ENCODE peak calls at places on chromosomes 6 and 20, in eight cellular contexts. W is progenitor cell of endocrine pancreas; R is GM04503; U is naive thymus-derived CD8-positive, alpha-beta T cell; D is activated T-helper 2 cell treated with anti-CD3 and anti-CD28 coated beads, Interferon-gamma antibody, Interleukin-2, Interleukin-4, amounts not matched to agents 10 μg/mL and 5 μg/mL and 100 μg/mL, durations not matched to agents 14 hours and 24 hours and 36 hours; N is right cardiac atrium; K is GM06990; H is retina. E is an unnamed sample.

GRCh38 chr6:147117009-147117408 is 87.2 kb upstream of the STXBP5 start:
- DNase-seq in W (no peak), K (no peak), H (no peak), N (no peak), U (no peak), R (no peak), D (no peak), E (no peak)

GRCh38 chr6:37614059-37614940 is 83.4 kb downstream of the MDGA1 start:
- DNase-seq in D (no peak), H (no peak), K (no peak), R (no peak), W (no peak), N (no peak), U (no peak), E (no peak)

GRCh38 chr6:158706369-158706982 is 56.6 kb downstream of the SYTL3 start:
- DNase-seq in H (no peak), W (no peak), D (no peak), K (no peak), R (no peak), N (peak), U (no peak), E (no peak)

GRCh38 chr6:36119209-36119608 is 11.1 kb upstream of the MAPK13 start:
- DNase-seq in U (no peak), N (no peak), K (no peak), H (no peak), W (no peak), R (no peak), D (no peak), E (no peak)

GRCh38 chr6:113375950-113376846 is 480.9 kb upstream of the MARCKS start:
- DNase-seq in H (no peak), U (no peak), K (no peak), W (no peak), R (peak), D (no peak), N (no peak), E (no peak)

GRCh38 chr6:36911946-36912555 is 26.3 kb downstream of the C6orf89 start:
- DNase-seq in R (no peak), D (no peak), U (no peak), H (no peak), N (no peak), K (no peak), W (no peak), E (peak)

GRCh38 chr20:47360489-47361267 is 4.2 kb upstream of the ZMYND8 start:
- DNase-seq in W (no peak), R (no peak), H (peak), U (no peak), N (peak), D (no peak), K (peak), E (no peak)

GRCh38 chr6:47303383-47303782 is 6.3 kb downstream of the TNFRSF21 start:
- DNase-seq in H (no peak), N (no peak), U (no peak), W (no peak), K (peak), R (no peak), D (no peak), E (no peak)

GRCh38 chr6:40474937-40475336 is 112.2 kb downstream of the LRFN2 start:
- DNase-seq in R (no peak), N (no peak), K (no peak), D (no peak), W (no peak), U (no peak), H (no peak), E (no peak)

GRCh38 chr20:38127011-38127621 is 38.0 kb downstream of the TGM2 start:
- DNase-seq in W (no peak), R (peak), K (no peak), D (no peak), H (no peak), U (no peak), N (peak), E (no peak)

GRCh38 chr6:149964243-149965190 is 774 bp downstream of the ULBP1 start:
- DNase-seq in H (peak), K (peak), R (no peak), N (no peak), W (no peak), U (no peak), D (no peak), E (no peak)

GRCh38 chr6:39362487-39362865 is 40.0 kb upstream of the KCNK16 start:
- DNase-seq in W (no peak), K (no peak), R (no peak), D (no peak), N (no peak), U (no peak), H (no peak), E (no peak)

GRCh38 chr20:49951160-49951559 is 15.0 kb downstream of the RNF114 start:
- DNase-seq in W (no peak), R (peak), D (no peak), N (no peak), H (no peak), K (no peak), U (no peak), E (no peak)

GRCh38 chr6:29142349-29142748 is 28.4 kb upstream of the OR2J2 start:
- DNase-seq in D (no peak), U (no peak), W (no peak), N (no peak), R (no peak), K (no peak), H (no peak), E (no peak)

GRCh38 chr6:18154507-18155272 is at the start of gene TPMT:
- DNase-seq in D (no peak), N (peak), W (peak), K (no peak), U (no peak), H (peak), R (no peak), E (no peak)